ENCODE peak calls at places on chromosomes 11 and 22, in four cellular contexts. K is M059J, C is astrocyte, E is Calu3. J is an unnamed sample.

GRCh38 chr11:3002346-3002745 is 10.2 kb upstream of the NAP1L4 start:
- DNase-seq in K (no peak), C (no peak), E (no peak), J (no peak)

GRCh38 chr11:12981879-12982531 is 27.1 kb upstream of the RASSF10 start:
- DNase-seq in K (peak; percentile 11), C (no peak), E (no peak), J (no peak)

GRCh38 chr22:39661842-39662676 is 91.5 kb downstream of the CACNA1I start:
- DNase-seq in K (no peak), C (no peak), E (peak; percentile 79), J (no peak)

GRCh38 chr11:56066980-56067379 is 26.1 kb upstream of the OR8I2 start:
- DNase-seq in K (no peak), C (no peak), E (no peak), J (no peak)

GRCh38 chr22:20771918-20772625 is 1.8 kb upstream of the SERPIND1 start:
- DNase-seq in K (no peak), C (no peak), E (no peak), J (no peak)

GRCh38 chr11:35178862-35179261 is 39.9 kb downstream of the CD44 start:
- DNase-seq in K (peak; percentile 67), C (no peak), E (peak; percentile 19), J (no peak)

GRCh38 chr22:35656284-35656752 is 8.1 kb downstream of the APOL6 start:
- DNase-seq in K (no peak), C (no peak), E (no peak), J (no peak)

GRCh38 chr11:67372993-67373915 is at the start of gene CLCF1:
- DNase-seq in K (peak; percentile 91), C (peak; percentile 87), E (peak; percentile 68), J (peak; percentile 90)

GRCh38 chr11:111407652-111408051 is 28.6 kb upstream of the POU2AF1 start:
- DNase-seq in K (no peak), C (no peak), E (no peak), J (no peak)

GRCh38 chr11:47507016-47507631 is 45.8 kb downstream of the CELF1 start:
- DNase-seq in K (no peak), C (no peak), E (no peak), J (no peak)

GRCh38 chr22:46894081-46894671 is 131.7 kb downstream of the TBC1D22A start:
- DNase-seq in K (no peak), C (no peak), E (no peak), J (no peak)

GRCh38 chr22:29150701-29151100 is 55.0 kb upstream of the EMID1 start:
- DNase-seq in K (no peak), C (no peak), E (no peak), J (peak; percentile 33)

GRCh38 chr11:71286701-71287643 is 34.6 kb upstream of the SHANK2 start:
- DNase-seq in K (peak; percentile 91), C (peak; percentile 98), E (peak; percentile 67), J (peak; percentile 56)

GRCh38 chr22:44703269-44703870 is 1.4 kb downstream of the PRR5 start:
- DNase-seq in K (no peak), C (no peak), E (no peak), J (no peak)

GRCh38 chr11:1310315-1310687 is 869 bp upstream of the TOLLIP start:
- DNase-seq in K (no peak), C (no peak), E (no peak), J (no peak)

GRCh38 chr11:126918556-126918955 is 82.0 kb downstream of the KIRREL3 start:
- DNase-seq in K (peak; percentile 51), C (peak; percentile 31), E (no peak), J (no peak)

GRCh38 chr11:78395597-78395996 is 22.0 kb downstream of the GAB2 start:
- DNase-seq in K (no peak), C (no peak), E (no peak), J (no peak)

GRCh38 chr22:21632237-21632895 is at the start of gene CCDC116:
- DNase-seq in K (no peak), C (no peak), E (no peak), J (no peak)

GRCh38 chr11:116533186-116533825 is 239.5 kb downstream of the BUD13 start:
- DNase-seq in K (no peak), C (no peak), E (no peak), J (peak; percentile 37)

GRCh38 chr11:119356349-119357031 is 10.0 kb upstream of the MFRP start:
- DNase-seq in K (peak; percentile 62), C (no peak), E (no peak), J (peak; percentile 93)

J was measured in sigmoid colon.